ENCODE peak calls at places on chromosomes 4 and X, in four cellular contexts. H is effector memory CD4-positive, alpha-beta T cell; R is NCI-H1092 treated with DMSO at 0.1 percent for 48 hours; V is Karpas-422. U is an unnamed sample.

GRCh38 chrX:153474718-153475117 is 4.3 kb upstream of the HAUS7 start:
- DNase-seq in H (peak), R (peak), V (no peak), U (no peak)

GRCh38 chrX:40855932-40856515 is 120.7 kb upstream of the MED14 start:
- DNase-seq in H (no peak), R (no peak), V (no peak), U (no peak)

GRCh38 chr4:26459054-26459755 is 31.1 kb downstream of the CCKAR start:
- DNase-seq in H (no peak), R (peak), V (peak), U (peak)

GRCh38 chr4:3464911-3465697 is 2.0 kb downstream of the DOK7 start:
- DNase-seq in H (no peak), R (no peak), V (no peak), U (no peak)

GRCh38 chrX:17679820-17680219 is 57.5 kb upstream of the SCML1 start:
- DNase-seq in H (no peak), R (peak), V (no peak), U (no peak)

GRCh38 chr4:30208731-30209435 is 511.3 kb upstream of the PCDH7 start:
- DNase-seq in H (no peak), R (no peak), V (no peak), U (no peak)

GRCh38 chrX:31333181-31333831 is 261.5 kb upstream of the FTHL17 start:
- DNase-seq in H (no peak), R (no peak), V (no peak), U (no peak)

GRCh38 chr4:173288296-173288695 is 45.9 kb downstream of the HMGB2 start:
- DNase-seq in H (peak), R (no peak), V (peak), U (peak)

GRCh38 chr4:89724716-89725115 is 112.2 kb downstream of the SNCA start:
- DNase-seq in H (no peak), R (no peak), V (no peak), U (no peak)

GRCh38 chrX:45230410-45230809 is 29.7 kb upstream of the DIPK2B start:
- DNase-seq in H (no peak), R (no peak), V (no peak), U (no peak)

GRCh38 chr4:123937612-123938011 is 541.0 kb downstream of the SPRY1 start:
- DNase-seq in H (no peak), R (no peak), V (no peak), U (no peak)

GRCh38 chr4:154686838-154687237 is 57.0 kb upstream of the LRAT start:
- DNase-seq in H (no peak), R (no peak), V (peak), U (no peak)

GRCh38 chrX:40101430-40101802 is 3.7 kb upstream of the BCOR start:
- DNase-seq in H (no peak), R (no peak), V (no peak), U (no peak)

GRCh38 chr4:181085584-181085983 is 1157.6 kb upstream of the TENM3 start:
- DNase-seq in H (no peak), R (no peak), V (no peak), U (no peak)

GRCh38 chr4:48100248-48100647 is 33.8 kb downstream of the TXK start:
- DNase-seq in H (no peak), R (no peak), V (no peak), U (no peak)

GRCh38 chr4:158133551-158133950 is 39.3 kb downstream of the GASK1B start:
- DNase-seq in H (no peak), R (no peak), V (no peak), U (no peak)

GRCh38 chr4:119057417-119057816 is 78.2 kb upstream of the MYOZ2 start:
- DNase-seq in H (no peak), R (no peak), V (no peak), U (no peak)

GRCh38 chr4:183383606-183384005 is 60.8 kb upstream of the CDKN2AIP start:
- DNase-seq in H (no peak), R (no peak), V (no peak), U (no peak)

GRCh38 chr4:41384992-41385391 is 128.3 kb downstream of the UCHL1 start:
- DNase-seq in H (no peak), R (no peak), V (no peak), U (no peak)

GRCh38 chr4:141686146-141686775 is 49.9 kb downstream of the IL15 start:
- DNase-seq in H (no peak), R (peak), V (no peak), U (no peak)

GRCh38 chr4:110615366-110616161 is 7.3 kb downstream of the PITX2 start:
- DNase-seq in H (no peak), R (no peak), V (no peak), U (no peak)

GRCh38 chrX:7139202-7140081 is 8.1 kb upstream of the STS start:
- DNase-seq in H (no peak), R (no peak), V (no peak), U (no peak)

GRCh38 chr4:186250740-186251124 is 15.3 kb upstream of the F11 start:
- DNase-seq in H (no peak), R (no peak), V (no peak), U (no peak)

GRCh38 chrX:69065451-69065850 is 99.8 kb downstream of the PJA1 start:
- DNase-seq in H (no peak), R (no peak), V (no peak), U (no peak)

GRCh38 chrX:101078716-101079115 is at the start of gene TMEM35A:
- DNase-seq in H (no peak), R (peak), V (no peak), U (peak)

U was measured in NCI-H1694.